ENCODE peak calls at places on chromosomes 2 and 18, in seven cellular contexts. Q is stimulated activated CD4-positive, alpha-beta T cell treated with anti-CD3 and anti-CD28 coated beads, Interleukin-1b, Interleukin-23, amount 100 ng/mL, for 1 hour; D is breast epithelium; L is M059J; H is lower leg skin; I is kidney epithelial cell; A is ascending aorta. C is an unnamed sample.

GRCh38 chr2:219561179-219562048 is 9.9 kb downstream of the OBSL1 start:
- DNase-seq in D (no peak), I (no peak), H (no peak), L (no peak), Q (no peak), A (no peak), C (no peak)

GRCh38 chr2:56449449-56449860 is 265.7 kb downstream of the CCDC85A start:
- DNase-seq in L (peak), A (no peak), I (no peak), D (no peak), H (no peak), Q (no peak), C (no peak)

GRCh38 chr2:207782238-207783030 is 12.7 kb upstream of the FZD5 start:
- DNase-seq in D (no peak), Q (no peak), L (no peak), I (no peak), H (peak), A (no peak), C (no peak)

GRCh38 chr2:208025814-208026184 is 472 bp upstream of the PLEKHM3 start:
- DNase-seq in A (no peak), L (no peak), D (no peak), Q (no peak), H (no peak), I (no peak), C (no peak)

GRCh38 chr18:10353791-10354190 is 100.6 kb upstream of the APCDD1 start:
- DNase-seq in L (peak), I (no peak), Q (no peak), A (no peak), D (no peak), H (no peak), C (peak)

GRCh38 chr2:127101756-127102463 is 5.0 kb downstream of the BIN1 start:
- DNase-seq in I (no peak), L (no peak), H (peak), Q (no peak), A (no peak), D (no peak), C (no peak)

GRCh38 chr18:58263055-58263732 is 219.2 kb downstream of the NEDD4L start:
- DNase-seq in H (no peak), D (no peak), I (no peak), L (peak), A (no peak), Q (no peak), C (no peak)

GRCh38 chr2:55430536-55430935 is 10.9 kb upstream of the CCDC88A start:
- DNase-seq in I (no peak), L (peak), Q (no peak), A (no peak), H (no peak), D (no peak), C (no peak)

GRCh38 chr2:218307415-218308090 is 15.2 kb upstream of the TMBIM1 start:
- DNase-seq in L (no peak), H (no peak), Q (no peak), A (no peak), I (no peak), D (no peak), C (no peak)

GRCh38 chr2:29251406-29251805 is 136.2 kb downstream of the CLIP4 start:
- DNase-seq in L (no peak), I (no peak), H (no peak), A (no peak), D (no peak), Q (no peak), C (no peak)

GRCh38 chr2:184419744-184420143 is 178.6 kb upstream of the ZNF804A start:
- DNase-seq in D (no peak), A (no peak), L (no peak), I (no peak), H (no peak), Q (no peak), C (no peak)

GRCh38 chr2:55051026-55051866 is 995 bp upstream of the RTN4 start:
- DNase-seq in A (peak), Q (no peak), I (peak), D (no peak), H (peak), L (peak), C (peak)

GRCh38 chr2:9826208-9826607 is 17.1 kb upstream of the TAF1B start:
- DNase-seq in A (no peak), D (no peak), Q (no peak), H (no peak), L (no peak), I (no peak), C (no peak)

GRCh38 chr2:112342067-112342466 is 66.7 kb downstream of the ZC3H6 start:
- DNase-seq in A (no peak), I (no peak), Q (no peak), H (no peak), D (no peak), L (peak), C (peak)

GRCh38 chr2:25409044-25409443 is 67.3 kb upstream of the DNMT3A start:
- DNase-seq in L (no peak), I (no peak), Q (no peak), D (no peak), A (no peak), H (no peak), C (no peak)

GRCh38 chr2:186575302-186575701 is 14.6 kb upstream of the ITGAV start:
- DNase-seq in A (peak), I (peak), H (no peak), Q (no peak), D (no peak), L (peak), C (peak)

GRCh38 chr2:204453730-204454167 is 91.5 kb upstream of the PARD3B start:
- DNase-seq in I (no peak), Q (no peak), H (no peak), D (no peak), A (no peak), L (peak), C (no peak)

C was measured in GM04504.